ENCODE peak calls at places on chromosomes 4 and X, in five cellular contexts. I, G, S, J and Q are unnamed samples.

GRCh38 chr4:32196950-32197688 is 1477.0 kb downstream of the PCDH7 start:
- DNase-seq in I (no peak), G (no peak), S (no peak), J (no peak), Q (no peak)

GRCh38 chr4:106502106-106502699 is 133.6 kb upstream of the GIMD1 start:
- DNase-seq in I (peak; percentile 73), G (peak; percentile 47), S (peak; percentile 41), J (no peak), Q (peak; percentile 7)

GRCh38 chrX:40173662-40174593 is 76.2 kb upstream of the BCOR start:
- DNase-seq in I (peak; percentile 83), G (no peak), S (peak; percentile 38), J (no peak), Q (no peak)

GRCh38 chr4:59960143-59960542 is 1240.0 kb upstream of the ADGRL3 start:
- DNase-seq in I (no peak), G (no peak), S (no peak), J (no peak), Q (no peak)

GRCh38 chr4:111943796-111944203 is 201.5 kb upstream of the FAM241A start:
- DNase-seq in I (peak; percentile 61), G (no peak), S (peak; percentile 61), J (no peak), Q (no peak)

GRCh38 chrX:65706041-65706828 is 38.8 kb downstream of the MSN start:
- DNase-seq in I (no peak), G (no peak), S (no peak), J (peak; percentile 34), Q (no peak)

GRCh38 chr4:157806176-157806575 is 366.6 kb downstream of the GASK1B start:
- DNase-seq in I (no peak), G (no peak), S (no peak), J (no peak), Q (no peak)

GRCh38 chrX:39725114-39725513 is 372.6 kb downstream of the BCOR start:
- DNase-seq in I (no peak), G (no peak), S (no peak), J (no peak), Q (no peak)

GRCh38 chrX:19836337-19836736 is 51.1 kb downstream of the SH3KBP1 start:
- DNase-seq in I (no peak), G (no peak), S (no peak), J (no peak), Q (no peak)

GRCh38 chr4:6657242-6658203 is 17.0 kb downstream of the MRFAP1 start:
- DNase-seq in I (no peak), G (no peak), S (no peak), J (no peak), Q (no peak)

GRCh38 chr4:6660430-6660829 is 19.9 kb downstream of the MRFAP1 start:
- DNase-seq in I (no peak), G (no peak), S (no peak), J (no peak), Q (no peak)

GRCh38 chr4:6658635-6659075 is 18.2 kb downstream of the MRFAP1 start:
- DNase-seq in I (peak; percentile 77), G (no peak), S (peak; percentile 28), J (peak; percentile 30), Q (no peak)

GRCh38 chr4:6659897-6660296 is 19.4 kb downstream of the MRFAP1 start:
- DNase-seq in I (no peak), G (no peak), S (no peak), J (no peak), Q (no peak)

GRCh38 chr4:6658204-6658585 is 17.7 kb downstream of the MRFAP1 start:
- DNase-seq in I (no peak), G (no peak), S (no peak), J (no peak), Q (no peak)
- H3K4me3 ChIP-seq in I (peak overlapping the region; percentile 43), G (no peak overlapping the region), S (no peak overlapping the region), J (no peak overlapping the region), Q (no peak overlapping the region)

GRCh38 chrX:132120913-132121312 is 6.9 kb downstream of the FRMD7 start:
- DNase-seq in I (no peak), G (no peak), S (no peak), J (no peak), Q (no peak)
- H3K4me3 ChIP-seq in I (no peak overlapping the region), G (no peak overlapping the region), S (no peak overlapping the region), J (no peak overlapping the region), Q (no peak overlapping the region)

GRCh38 chrX:56995271-56995994 is at the start of gene SPIN3:
- DNase-seq in I (peak; percentile 92), G (peak; percentile 24), S (peak; percentile 89), J (no peak), Q (no peak)
- H3K4me3 ChIP-seq in I (peak within 1 kb of the TSS; percentile 67), G (peak within 1 kb of the TSS; percentile 66), S (peak within 1 kb of the TSS; percentile 55), J (peak within 1 kb of the TSS; percentile 41), Q (peak within 1 kb of the TSS; percentile 76)

GRCh38 chrX:95536111-95536510 is 1148.5 kb upstream of the DIAPH2 start:
- DNase-seq in I (no peak), G (no peak), S (no peak), J (no peak), Q (no peak)
- H3K4me3 ChIP-seq in I (no peak overlapping the region), G (no peak overlapping the region), S (no peak overlapping the region), J (no peak overlapping the region), Q (no peak overlapping the region)

DNA sequence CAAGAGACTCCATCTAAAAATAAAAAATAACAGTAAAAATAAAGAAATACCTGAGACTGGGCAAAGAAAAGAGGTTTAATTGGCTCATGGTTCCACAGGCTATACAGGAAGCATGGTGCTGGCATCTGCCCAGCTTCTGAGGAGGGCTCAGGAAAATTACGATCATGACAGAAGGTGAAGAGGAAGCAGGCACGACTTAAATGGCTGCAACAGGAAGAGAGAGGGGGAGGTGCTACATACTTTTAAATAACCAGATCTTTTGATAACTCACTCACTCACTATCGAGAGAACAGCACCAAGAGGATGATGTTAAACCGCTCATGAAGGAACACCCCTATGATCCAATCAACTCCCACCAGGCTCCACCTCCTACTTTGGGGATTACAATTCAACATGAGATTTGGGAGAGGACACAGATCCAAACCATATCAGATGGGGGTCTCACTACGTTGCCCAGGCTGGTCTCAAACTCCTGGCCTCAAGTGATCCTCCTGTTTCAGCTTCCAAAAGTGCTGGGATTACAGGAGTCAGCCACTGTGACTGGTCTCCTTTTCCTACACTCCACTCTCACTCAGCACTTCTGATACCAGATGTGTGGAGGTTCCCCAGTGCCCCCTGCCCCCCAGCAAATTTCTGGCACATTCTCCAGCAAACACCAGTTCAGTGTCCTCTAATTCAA is 11.9 kb upstream of the ZNF157 start:
- DNase-seq in I (no peak), G (no peak), S (no peak), J (peak; percentile 1), Q (no peak)
- H3K4me3 ChIP-seq in I (no peak overlapping the region), G (no peak overlapping the region), S (no peak overlapping the region), J (no peak overlapping the region), Q (no peak overlapping the region)

DNA sequence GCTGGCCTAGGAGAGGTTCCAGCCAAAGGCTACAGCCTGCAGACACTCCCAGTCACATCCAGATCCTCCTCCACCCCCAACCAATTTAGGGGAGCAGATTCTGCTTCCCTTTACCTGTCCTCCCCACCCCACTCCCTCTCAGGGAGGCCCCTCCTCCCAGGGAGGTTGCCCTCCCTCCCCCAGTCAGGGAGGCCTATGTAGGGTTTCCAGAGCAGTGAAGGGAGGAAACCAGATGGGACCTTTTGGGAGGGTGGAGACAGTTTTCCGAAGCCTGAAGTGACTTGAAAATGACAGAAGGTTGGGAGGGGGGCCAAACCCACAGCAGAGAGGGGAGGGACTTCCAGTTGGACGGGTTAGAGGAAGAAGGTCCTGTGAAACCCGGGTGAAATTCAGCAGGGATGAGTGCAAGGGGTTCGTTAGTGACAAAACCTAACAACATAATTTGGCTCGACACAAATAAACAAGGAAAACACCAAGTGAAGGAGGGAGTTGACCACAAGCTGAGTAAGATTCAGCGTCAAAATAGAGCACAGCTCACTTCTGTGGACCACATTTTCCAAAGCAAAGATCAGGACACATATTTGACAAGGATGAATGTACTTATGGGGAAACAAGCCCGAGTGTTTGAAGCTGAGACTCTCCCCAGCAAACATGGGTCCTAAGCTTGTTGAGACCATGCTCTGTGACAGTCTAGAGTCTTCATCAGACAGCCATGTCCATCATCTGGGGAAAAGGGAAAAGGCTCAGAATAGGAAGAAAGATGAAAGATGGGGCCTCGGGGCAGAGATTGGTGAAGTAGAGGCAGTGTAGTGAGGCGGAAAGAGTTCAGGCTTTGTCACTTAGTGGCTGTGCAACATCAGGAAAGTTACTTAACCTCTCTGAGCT is 46.4 kb downstream of the PRPS1 start:
- DNase-seq in I (peak; percentile 69), G (no peak), S (peak; percentile 69), J (peak; percentile 7), Q (no peak)
- H3K4me3 ChIP-seq in I (peak overlapping the region; percentile 60), G (no peak overlapping the region), S (no peak overlapping the region), J (peak overlapping the region; percentile 53), Q (no peak overlapping the region)

GRCh38 chrX:21929209-21929608 is 11.3 kb upstream of the SMS start:
- DNase-seq in I (no peak), G (no peak), S (no peak), J (no peak), Q (no peak)
- H3K4me3 ChIP-seq in I (no peak overlapping the region), G (no peak overlapping the region), S (no peak overlapping the region), J (no peak overlapping the region), Q (no peak overlapping the region)

GRCh38 chrX:23333842-23334535 is 660 bp upstream of the PTCHD1 start:
- DNase-seq in I (peak; percentile 58), G (no peak), S (peak; percentile 17), J (no peak), Q (no peak)
- H3K4me3 ChIP-seq in I (peak overlapping the region; percentile 23), G (peak overlapping the region; percentile 24), S (peak overlapping the region; percentile 24), J (no peak overlapping the region), Q (no peak overlapping the region)